ENCODE peak calls at places on chromosomes 13 and 19, in four cellular contexts. One of them, this sample, is unnamed.
A peak's percentile ranks its signal among the peaks of the same experiment; 100 is the strongest.

GRCh38 chr19:5058456-5059190 is 89.7 kb downstream of the KDM4B start:
- DNase-seq in NCI-H460: no peak
- DNase-seq in skeletal muscle cell: no peak
- DNase-seq in hepatic stellate cell: no peak
- DNase-seq in this sample: no peak

GRCh38 chr19:38247734-38248268 is 8.4 kb downstream of the PPP1R14A start:
- DNase-seq in NCI-H460: no peak
- DNase-seq in skeletal muscle cell: no peak
- DNase-seq in hepatic stellate cell: no peak
- DNase-seq in this sample: no peak

GRCh38 chr13:110291286-110291685 is 15.7 kb downstream of the COL4A1 start:
- DNase-seq in NCI-H460: no peak
- DNase-seq in skeletal muscle cell: no peak
- DNase-seq in hepatic stellate cell: no peak
- DNase-seq in this sample: no peak

GRCh38 chr13:67662997-67663396 is 432.9 kb upstream of the PCDH9 start:
- DNase-seq in NCI-H460: no peak
- DNase-seq in skeletal muscle cell: no peak
- DNase-seq in hepatic stellate cell: no peak
- DNase-seq in this sample: no peak

GRCh38 chr13:33275916-33276315 is 9.6 kb downstream of the STARD13 start:
- DNase-seq in NCI-H460: no peak
- DNase-seq in skeletal muscle cell: no peak
- DNase-seq in hepatic stellate cell: no peak
- DNase-seq in this sample: no peak

GRCh38 chr13:74930402-74931165 is 551.4 kb downstream of the TBC1D4 start:
- DNase-seq in NCI-H460: no peak
- DNase-seq in skeletal muscle cell: peak; percentile 67
- DNase-seq in hepatic stellate cell: peak; percentile 11
- DNase-seq in this sample: peak; percentile 71

GRCh38 chr19:43984687-43985000 is 656 bp downstream of the ZNF155 start:
- DNase-seq in NCI-H460: no peak
- DNase-seq in skeletal muscle cell: no peak
- DNase-seq in hepatic stellate cell: no peak
- DNase-seq in this sample: no peak

GRCh38 chr19:16594681-16595091 is 22.5 kb upstream of the SLC35E1 start:
- DNase-seq in NCI-H460: no peak
- DNase-seq in skeletal muscle cell: no peak
- DNase-seq in hepatic stellate cell: no peak
- DNase-seq in this sample: no peak

GRCh38 chr13:36431204-36432105 is 840 bp upstream of the CCNA1 start:
- DNase-seq in NCI-H460: no peak
- DNase-seq in skeletal muscle cell: no peak
- DNase-seq in hepatic stellate cell: no peak
- DNase-seq in this sample: peak; percentile 12

GRCh38 chr19:41843371-41843770 is 1.1 kb downstream of the LYPD4 start:
- DNase-seq in NCI-H460: no peak
- DNase-seq in skeletal muscle cell: no peak
- DNase-seq in hepatic stellate cell: no peak
- DNase-seq in this sample: no peak

GRCh38 chr13:101621099-101621498 is 168.6 kb downstream of the ITGBL1 start:
- DNase-seq in NCI-H460: no peak
- DNase-seq in skeletal muscle cell: no peak
- DNase-seq in hepatic stellate cell: no peak
- DNase-seq in this sample: no peak

This sample was measured in ACHN.